ENCODE peak calls at places on chromosomes 7 and 10, in five cellular contexts. Z is esophagus muscularis mucosa, N is stomach, H is endothelial cell of umbilical vein, I is prostate gland. T is an unnamed sample.

GRCh38 chr10:74823791-74824183 is 2.6 kb upstream of the KAT6B start:
- DNase-seq in N (no peak), H (peak; percentile 12), Z (no peak), I (peak; percentile 60), T (no peak)

GRCh38 chr10:105037029-105037428 is 395.9 kb downstream of the SORCS3 start:
- DNase-seq in Z (no peak), I (no peak), H (no peak), N (no peak), T (no peak)

GRCh38 chr7:55526770-55527169 is 45.5 kb downstream of the VOPP1 start:
- DNase-seq in I (no peak), N (peak; percentile 25), Z (no peak), H (no peak), T (no peak)

GRCh38 chr10:47095211-47095610 is 184.0 kb downstream of the PTPN20 start:
- DNase-seq in Z (no peak), I (no peak), N (no peak), H (no peak), T (no peak)

GRCh38 chr10:44959243-44960097 is at the start of gene RASSF4:
- DNase-seq in I (peak; percentile 89), Z (peak; percentile 98), N (peak; percentile 95), H (peak; percentile 90), T (peak; percentile 99)

GRCh38 chr7:4699897-4700296 is 17.8 kb downstream of the FOXK1 start:
- DNase-seq in I (no peak), H (no peak), N (no peak), Z (no peak), T (no peak)

GRCh38 chr7:108079291-108080057 is 50.7 kb downstream of the LAMB4 start:
- DNase-seq in Z (no peak), N (no peak), H (peak; percentile 87), I (no peak), T (no peak)

GRCh38 chr7:137961200-137962177 is 40.4 kb downstream of the CREB3L2 start:
- DNase-seq in Z (no peak), H (no peak), N (no peak), I (no peak), T (no peak)

GRCh38 chr10:69807696-69808095 is 6.0 kb downstream of the COL13A1 start:
- DNase-seq in Z (no peak), H (peak; percentile 10), I (no peak), N (no peak), T (peak; percentile 16)

GRCh38 chr7:7207876-7208275 is 25.5 kb downstream of the C1GALT1 start:
- DNase-seq in N (no peak), I (no peak), H (no peak), Z (no peak), T (no peak)

GRCh38 chr7:138475377-138475776 is 15.3 kb downstream of the TRIM24 start:
- DNase-seq in Z (no peak), N (no peak), I (no peak), H (no peak), T (no peak)

GRCh38 chr10:75542902-75543301 is 111.5 kb downstream of the LRMDA start:
- DNase-seq in H (no peak), N (no peak), I (no peak), Z (no peak), T (no peak)

GRCh38 chr10:21995557-21995956 is 8.0 kb downstream of the DNAJC1 start:
- DNase-seq in H (no peak), I (no peak), N (no peak), Z (no peak), T (no peak)

GRCh38 chr10:62763155-62763554 is 41.4 kb upstream of the ADO start:
- DNase-seq in Z (no peak), I (no peak), N (no peak), H (no peak), T (no peak)

GRCh38 chr10:93333278-93333978 is 148.7 kb downstream of the MYOF start:
- DNase-seq in I (no peak), H (no peak), N (no peak), Z (no peak), T (no peak)

GRCh38 chr10:101563007-101563406 is 25.1 kb downstream of the POLL start:
- DNase-seq in Z (no peak), N (no peak), I (no peak), H (peak; percentile 20), T (no peak)

GRCh38 chr7:121547341-121548092 is 151.4 kb upstream of the FAM3C start:
- DNase-seq in N (no peak), I (no peak), H (peak; percentile 67), Z (no peak), T (no peak)

GRCh38 chr7:118573065-118573464 is 348.6 kb downstream of the ANKRD7 start:
- DNase-seq in I (peak; percentile 5), H (no peak), Z (no peak), N (no peak), T (no peak)

GRCh38 chr10:101803511-101803910 is 14.7 kb downstream of the OGA start:
- DNase-seq in I (no peak), N (no peak), H (no peak), Z (no peak), T (no peak)

GRCh38 chr10:7523656-7524055 is 112.8 kb upstream of the SFMBT2 start:
- DNase-seq in H (no peak), I (no peak), Z (no peak), N (no peak), T (no peak)

GRCh38 chr7:92834661-92835139 is 1.7 kb downstream of the CDK6 start:
- DNase-seq in N (peak; percentile 41), Z (no peak), H (peak; percentile 28), I (peak; percentile 10), T (no peak)

DNA sequence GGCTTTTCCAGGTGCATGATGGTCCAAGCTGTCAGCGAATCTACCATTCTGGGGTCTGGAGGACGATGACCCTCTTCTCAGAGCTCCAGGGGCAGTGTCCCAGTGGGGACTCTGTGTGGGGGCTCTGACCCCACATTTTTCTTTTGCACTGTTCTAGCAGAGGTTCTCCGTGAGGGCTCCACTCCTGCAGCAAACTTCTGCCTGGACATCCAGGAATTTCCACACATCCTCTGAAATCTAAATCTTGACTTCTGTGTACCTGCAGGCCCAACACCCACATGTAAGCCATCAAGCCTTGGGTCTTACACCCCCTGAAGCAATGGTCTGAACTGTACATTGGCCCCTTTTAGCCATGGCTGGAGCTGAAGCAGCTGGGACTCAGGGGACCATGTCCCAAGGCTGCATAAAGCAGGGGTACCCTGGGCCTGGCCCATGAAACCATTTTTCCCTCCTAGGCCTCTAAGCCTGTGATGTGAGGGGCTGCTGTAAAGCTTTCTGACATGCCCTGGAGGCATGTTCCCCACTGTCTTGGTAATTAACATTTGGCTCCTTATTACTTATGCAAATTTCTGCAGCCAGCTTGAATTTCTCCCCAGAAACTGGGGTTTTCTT is 86.9 kb downstream of the ZNF783 start:
- DNase-seq in I (no peak), N (no peak), H (no peak), Z (no peak), T (no peak)
- H3K4me3 ChIP-seq in I (no peak overlapping the region), N (no peak overlapping the region), H (no peak overlapping the region), Z (no peak overlapping the region), T (no peak overlapping the region)

GRCh38 chr7:19116121-19117080 is 1.0 kb downstream of the TWIST1 start:
- DNase-seq in H (peak; percentile 37), N (no peak), Z (no peak), I (no peak), T (peak; percentile 74)
- TF ChIP-seq POLR2AphosphoS5 in H (no peak), N (no peak), Z (no peak), I (no peak), T (no peak)

DNA sequence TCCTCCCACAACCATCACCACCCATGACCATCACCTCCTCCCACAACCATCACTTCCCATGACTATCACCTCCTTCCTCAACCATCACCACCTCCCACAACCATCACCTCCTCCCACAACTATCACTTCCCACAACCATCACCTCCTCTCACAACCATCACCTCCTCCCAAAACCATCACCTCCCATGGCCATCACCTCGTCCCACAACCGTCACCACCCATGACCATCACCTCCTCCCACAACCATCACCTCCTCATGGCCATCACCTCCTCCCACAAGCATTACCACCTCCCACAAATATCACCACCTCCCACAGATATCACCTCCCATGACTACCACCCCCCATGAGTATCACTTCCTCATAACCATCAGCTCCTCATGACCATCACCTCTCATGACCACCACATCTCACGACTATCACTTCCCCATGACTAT is 52.2 kb downstream of the PDGFA start:
- DNase-seq in I (no peak), Z (no peak), N (no peak), H (no peak), T (peak; percentile 11)
- H3K4me3 ChIP-seq in I (no peak overlapping the region), Z (no peak overlapping the region), N (no peak overlapping the region), H (no peak overlapping the region), T (no peak overlapping the region)

DNA sequence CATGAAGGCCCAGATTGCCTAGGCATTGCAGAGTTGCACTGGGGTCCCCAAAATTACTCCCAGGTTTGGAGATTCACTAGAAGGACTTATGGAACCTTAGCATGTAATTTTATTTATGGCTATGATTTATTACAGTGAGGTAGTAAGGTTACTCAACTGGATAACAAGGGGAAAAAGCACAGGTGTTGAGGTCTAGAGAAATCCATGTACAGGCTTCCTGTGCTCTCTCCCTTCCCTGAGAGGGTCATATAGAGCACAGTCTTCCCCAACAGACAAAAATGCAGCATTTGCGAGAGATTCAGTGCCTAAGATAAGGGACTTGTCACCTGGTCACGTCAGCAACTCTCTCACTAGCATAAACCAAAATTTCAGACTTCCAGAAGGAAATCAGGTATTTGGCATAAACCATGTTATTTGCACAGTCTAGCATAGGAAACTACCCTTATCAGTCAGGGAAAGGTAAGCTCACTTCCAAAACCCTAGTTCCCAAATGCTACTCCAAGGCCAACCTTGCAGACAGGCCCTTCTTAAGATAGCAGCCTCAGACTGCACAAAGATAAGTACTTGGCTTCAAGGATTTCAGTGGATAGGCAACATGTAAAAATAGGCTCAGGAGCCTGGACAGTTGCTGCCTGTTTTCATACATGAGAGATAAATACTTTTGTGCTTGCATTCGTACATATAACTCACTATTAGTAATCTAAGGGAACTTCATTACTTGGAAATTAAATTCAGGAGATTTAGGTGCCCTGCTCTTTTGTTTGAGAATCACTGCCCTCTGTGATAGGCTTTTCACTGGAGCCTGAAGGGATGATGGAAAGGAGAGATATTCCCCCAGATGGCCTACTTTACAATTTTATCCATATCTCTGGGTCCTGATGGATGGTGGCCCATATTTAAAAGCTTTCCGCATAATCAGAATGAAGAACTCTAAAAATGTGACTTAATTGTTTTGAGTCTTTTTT is 378.4 kb upstream of the LRGUK start:
- DNase-seq in N (no peak), I (no peak), Z (no peak), H (no peak), T (no peak)
- TF ChIP-seq POLR2AphosphoS5 in N (no peak), I (no peak), Z (no peak), H (no peak), T (no peak)

GRCh38 chr7:158586499-158587191 is 978 bp downstream of the PTPRN2 start:
- DNase-seq in N (peak; percentile 42), I (no peak), H (no peak), Z (no peak), T (peak; percentile 49)
- H3K4me3 ChIP-seq in N (peak overlapping the region; percentile 63), I (peak overlapping the region; percentile 49), H (no peak overlapping the region), Z (peak overlapping the region; percentile 46), T (no peak overlapping the region)

T was measured in spleen.